ENCODE peak calls at places on chromosomes 3 and 15, in seven cellular contexts. F, A, Z, U, M, V and J are unnamed samples.

GRCh38 chr3:134517796-134518195 is 31.9 kb downstream of the CEP63 start:
- DNase-seq in A (no peak), M (peak; percentile 44), V (no peak), Z (peak; percentile 6), U (no peak), F (no peak), J (no peak)

GRCh38 chr15:58279654-58280053 is 141.5 kb downstream of the AQP9 start:
- DNase-seq in Z (no peak), M (no peak), V (no peak), A (no peak), F (no peak), U (no peak), J (no peak)

GRCh38 chr3:197511853-197512635 is 43.7 kb downstream of the BDH1 start:
- DNase-seq in F (no peak), V (no peak), Z (no peak), A (no peak), M (no peak), U (no peak), J (no peak)

GRCh38 chr15:99542828-99543227 is 23.0 kb upstream of the MEF2A start:
- DNase-seq in A (no peak), M (peak; percentile 55), V (no peak), F (no peak), Z (no peak), U (no peak), J (no peak)

GRCh38 chr15:93057618-93058017 is 31.4 kb downstream of the RGMA start:
- DNase-seq in V (no peak), Z (no peak), F (no peak), U (no peak), M (no peak), A (no peak), J (no peak)

GRCh38 chr3:5188419-5189405 is 1.2 kb downstream of the EDEM1 start:
- DNase-seq in U (peak; percentile 27), V (no peak), Z (no peak), M (peak; percentile 42), F (peak; percentile 69), A (no peak), J (no peak)

GRCh38 chr3:27589795-27590194 is 105.6 kb upstream of the SLC4A7 start:
- DNase-seq in Z (no peak), M (peak; percentile 58), A (peak; percentile 69), F (no peak), V (no peak), U (no peak), J (no peak)

GRCh38 chr15:68652141-68652540 is 73.3 kb downstream of the CORO2B start:
- DNase-seq in V (peak; percentile 41), U (no peak), A (no peak), Z (no peak), F (no peak), M (no peak), J (no peak)

GRCh38 chr15:58793862-58794261 is 22.8 kb downstream of the MINDY2 start:
- DNase-seq in V (no peak), A (no peak), U (no peak), M (peak; percentile 68), F (no peak), Z (no peak), J (no peak)

GRCh38 chr3:158918008-158918407 is 116.2 kb downstream of the MFSD1 start:
- DNase-seq in U (peak; percentile 63), Z (peak; percentile 78), V (no peak), M (peak; percentile 74), A (peak; percentile 82), F (peak; percentile 64), J (no peak)

GRCh38 chr15:68464451-68465090 is 32.6 kb upstream of the ITGA11 start:
- DNase-seq in V (no peak), Z (no peak), F (no peak), A (peak; percentile 90), M (peak; percentile 87), U (no peak), J (no peak)

GRCh38 chr3:30550246-30550645 is 56.2 kb upstream of the TGFBR2 start:
- DNase-seq in U (no peak), Z (no peak), V (no peak), F (no peak), A (no peak), M (peak; percentile 44), J (no peak)

GRCh38 chr3:54853573-54854404 is 74.1 kb downstream of the LRTM1 start:
- DNase-seq in A (peak; percentile 49), M (peak; percentile 68), F (peak; percentile 57), U (peak; percentile 88), Z (peak; percentile 69), V (peak; percentile 79), J (peak; percentile 20)

GRCh38 chr15:25850154-25851111 is 12.7 kb downstream of the ATP10A start:
- DNase-seq in V (peak; percentile 77), A (peak; percentile 58), M (peak; percentile 80), F (peak; percentile 77), U (peak; percentile 51), Z (peak; percentile 76), J (peak; percentile 67)

GRCh38 chr3:40452876-40453730 is 4.0 kb upstream of the RPL14 start:
- DNase-seq in M (peak; percentile 98), V (peak; percentile 96), U (peak; percentile 100), Z (peak; percentile 98), A (peak; percentile 98), F (peak; percentile 98), J (peak; percentile 81)
- TF ChIP-seq CTCF in M (no peak), V (peak; percentile 6), U (no peak), Z (no peak), A (no peak), F (no peak), J (no peak)

GRCh38 chr3:71931930-71932329 is 147.0 kb upstream of the PROK2 start:
- DNase-seq in A (no peak), F (peak; percentile 55), U (no peak), Z (no peak), V (no peak), M (no peak), J (no peak)
- TF ChIP-seq CTCF in A (no peak), F (no peak), U (no peak), Z (no peak), V (no peak), M (no peak), J (no peak)

DNA sequence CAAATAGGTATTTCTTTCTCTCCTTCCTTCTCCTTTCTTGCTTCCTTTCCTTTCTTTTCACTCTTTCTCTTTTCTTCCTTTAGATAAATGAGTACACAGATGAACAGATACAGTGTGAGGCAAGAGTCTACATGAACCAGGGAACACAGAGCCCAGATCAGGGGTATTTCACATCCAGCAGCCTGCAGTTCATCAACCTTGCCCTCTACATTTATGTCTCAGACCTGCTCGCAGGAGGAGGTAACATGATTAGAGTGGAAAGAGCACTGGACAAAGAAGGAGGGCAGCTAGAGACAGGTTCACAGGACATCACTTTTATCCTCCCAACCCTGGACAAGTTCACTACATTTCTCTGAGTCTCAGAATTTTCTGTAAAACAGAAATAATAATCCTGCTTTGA is 773.1 kb downstream of the NTRK3 start:
- DNase-seq in F (no peak), U (no peak), M (no peak), A (no peak), V (no peak), Z (no peak), J (no peak)
- TF ChIP-seq CTCF in F (no peak), U (no peak), M (no peak), A (no peak), V (no peak), Z (no peak), J (no peak)

DNA sequence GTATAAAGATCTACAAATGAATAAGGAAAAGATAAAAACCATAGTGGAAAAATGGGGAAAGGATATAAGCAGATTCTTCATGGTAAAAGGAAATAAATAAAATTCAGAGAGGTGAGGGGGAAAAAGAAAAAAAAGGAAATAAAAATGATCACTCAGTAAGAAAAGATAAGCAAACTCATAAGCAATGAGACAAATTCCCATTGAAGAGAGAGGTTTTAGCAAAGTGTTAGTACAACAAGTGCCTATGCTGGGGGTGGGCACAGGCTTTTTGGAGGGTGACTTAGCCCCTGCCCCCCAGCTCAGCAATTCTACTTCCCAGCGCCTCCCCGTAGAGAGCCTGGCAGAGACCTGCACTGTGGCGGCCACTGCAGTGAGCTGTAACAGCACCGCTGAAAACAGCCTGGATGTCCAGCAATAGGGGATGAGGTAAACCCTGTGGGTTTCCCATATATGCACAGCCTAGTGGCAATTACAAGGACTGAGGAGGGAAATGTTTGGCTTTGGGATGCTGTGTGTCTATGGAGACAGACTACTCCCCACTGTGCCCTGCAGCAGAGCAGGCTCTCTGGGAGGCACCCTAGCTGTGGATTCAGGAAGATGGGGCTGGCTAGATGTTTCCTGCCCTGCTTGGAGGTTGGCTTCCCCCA is 23.7 kb upstream of the SFMBT1 start:
- DNase-seq in A (peak; percentile 28), F (no peak), Z (no peak), M (peak; percentile 11), V (no peak), U (no peak), J (no peak)
- TF ChIP-seq CTCF in A (peak; percentile 8), F (no peak), Z (no peak), M (no peak), V (no peak), U (peak; percentile 4), J (no peak)

DNA sequence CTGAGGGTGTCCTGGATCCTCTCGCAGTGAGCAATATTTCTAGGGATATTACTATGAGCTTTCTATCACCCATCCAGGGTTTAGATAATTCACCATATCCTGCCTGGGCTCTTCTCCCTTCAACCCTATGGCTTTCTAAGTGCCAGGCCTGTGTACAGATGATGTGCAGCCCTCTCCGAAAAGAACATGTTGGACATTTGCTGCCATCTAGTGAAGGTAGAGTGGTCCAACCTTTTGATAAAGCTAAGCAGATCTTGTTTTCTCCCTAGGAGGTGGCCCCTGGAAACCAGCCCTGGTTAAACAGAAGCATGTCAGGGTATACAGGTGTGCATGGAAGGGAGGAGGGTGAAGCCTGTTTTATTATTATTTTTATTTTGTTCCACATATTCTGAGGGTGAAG is 27.9 kb upstream of the SCN10A start:
- DNase-seq in M (peak; percentile 83), U (peak; percentile 58), Z (peak; percentile 45), V (no peak), F (peak; percentile 18), A (peak; percentile 51), J (no peak)
- TF ChIP-seq CTCF in M (peak; percentile 70), U (peak; percentile 62), Z (peak; percentile 55), V (peak; percentile 41), F (peak; percentile 6), A (peak; percentile 68), J (no peak)

GRCh38 chr3:47578119-47578630 is 490 bp downstream of the CSPG5 start:
- DNase-seq in V (peak; percentile 38), M (no peak), F (peak; percentile 33), A (no peak), Z (no peak), U (peak; percentile 65), J (peak; percentile 51)

GRCh38 chr3:47579875-47580274 is 1.2 kb upstream of the CSPG5 start:
- DNase-seq in Z (no peak), U (peak; percentile 21), V (no peak), F (no peak), A (no peak), M (no peak), J (no peak)

GRCh38 chr3:47578691-47579632 is at the start of gene CSPG5:
- DNase-seq in F (no peak), V (peak; percentile 36), U (peak; percentile 73), A (no peak), M (no peak), Z (no peak), J (peak; percentile 46)

GRCh38 chr3:47581422-47581821 is 2.8 kb upstream of the CSPG5 start:
- DNase-seq in F (no peak), M (no peak), A (no peak), Z (no peak), V (no peak), U (no peak), J (no peak)

GRCh38 chr3:47577583-47578118 is 1.0 kb downstream of the CSPG5 start:
- DNase-seq in F (no peak), Z (no peak), U (peak; percentile 47), V (peak; percentile 15), A (no peak), M (no peak), J (no peak)
- TF ChIP-seq CTCF in F (no peak), Z (no peak), U (no peak), V (no peak), A (no peak), M (no peak), J (no peak)

GRCh38 chr3:149969110-149969944 is 1.4 kb downstream of the PFN2 start:
- DNase-seq in M (peak; percentile 90), V (no peak), Z (peak; percentile 78), U (peak; percentile 79), F (no peak), A (peak; percentile 77), J (no peak)
- TF ChIP-seq CTCF in M (peak; percentile 15), V (peak; percentile 8), Z (peak; percentile 7), U (peak; percentile 30), F (no peak), A (peak; percentile 25), J (no peak)